ENCODE peak calls at places on chromosomes 1 and 21, in six cellular contexts. J, P, G, E, X and Q are unnamed samples.
A peak's percentile ranks its signal among the peaks of the same experiment; 100 is the strongest.

GRCh38 chr1:156497743-156498446 is 2.7 kb downstream of the MEF2D start:
- DNase-seq in J (peak; percentile 49), P (peak; percentile 48), G (no peak), E (peak; percentile 64), X (no peak), Q (no peak)

GRCh38 chr1:32771561-32772280 is 45.4 kb downstream of the YARS1 start:
- DNase-seq in J (no peak), P (peak; percentile 57), G (no peak), E (no peak), X (no peak), Q (no peak)

GRCh38 chr1:186498695-186499389 is 37.9 kb upstream of the PDC start:
- DNase-seq in J (no peak), P (no peak), G (no peak), E (no peak), X (no peak), Q (no peak)

GRCh38 chr1:32138965-32139364 is 31.1 kb downstream of the KPNA6 start:
- DNase-seq in J (no peak), P (no peak), G (no peak), E (no peak), X (peak; percentile 80), Q (no peak)

GRCh38 chr1:26349886-26350244 is 4.1 kb downstream of the CRYBG2 start:
- DNase-seq in J (no peak), P (no peak), G (no peak), E (no peak), X (no peak), Q (no peak)

GRCh38 chr1:227987181-227987580 is 19.6 kb upstream of the WNT3A start:
- DNase-seq in J (no peak), P (no peak), G (no peak), E (no peak), X (no peak), Q (no peak)

GRCh38 chr1:155012052-155012546 is 9.5 kb downstream of the ZBTB7B start:
- DNase-seq in J (peak; percentile 66), P (peak; percentile 82), G (no peak), E (peak; percentile 86), X (no peak), Q (peak; percentile 69)

GRCh38 chr1:214259353-214259982 is 21.5 kb upstream of the SMYD2 start:
- DNase-seq in J (no peak), P (no peak), G (no peak), E (no peak), X (no peak), Q (no peak)

GRCh38 chr21:42115136-42115683 is 44.1 kb downstream of the UMODL1 start:
- DNase-seq in J (no peak), P (no peak), G (no peak), E (no peak), X (no peak), Q (no peak)

GRCh38 chr1:84539972-84540371 is 33.6 kb upstream of the GNG5 start:
- DNase-seq in J (no peak), P (no peak), G (no peak), E (no peak), X (no peak), Q (no peak)

DNA sequence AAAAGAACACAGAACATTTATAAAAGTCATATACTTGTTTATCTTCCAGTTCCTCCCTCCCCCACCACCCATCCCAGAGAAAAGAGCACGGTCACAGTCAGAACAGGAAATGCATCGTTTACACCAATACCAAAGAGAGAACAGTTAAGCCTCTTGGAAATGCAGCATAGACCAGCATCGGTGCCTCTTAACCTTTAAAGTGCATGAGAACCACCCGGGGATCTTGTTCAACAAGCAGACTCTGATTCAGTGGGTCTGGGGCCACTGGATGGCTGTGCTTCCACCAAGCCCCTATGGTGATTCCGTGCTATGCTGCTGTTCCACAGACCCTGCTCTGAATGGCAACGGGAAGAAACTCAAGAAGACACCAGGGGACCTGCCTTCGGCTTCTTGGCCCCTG is 19.2 kb downstream of the FAM89A start:
- DNase-seq in J (no peak), P (no peak), G (no peak), E (no peak), X (no peak), Q (peak; percentile 23)
- H3K27ac ChIP-seq in J (peak overlapping the region; percentile 58), P (no peak overlapping the region), G (no peak overlapping the region), E (no peak overlapping the region), X (no peak overlapping the region), Q (no peak overlapping the region)

DNA sequence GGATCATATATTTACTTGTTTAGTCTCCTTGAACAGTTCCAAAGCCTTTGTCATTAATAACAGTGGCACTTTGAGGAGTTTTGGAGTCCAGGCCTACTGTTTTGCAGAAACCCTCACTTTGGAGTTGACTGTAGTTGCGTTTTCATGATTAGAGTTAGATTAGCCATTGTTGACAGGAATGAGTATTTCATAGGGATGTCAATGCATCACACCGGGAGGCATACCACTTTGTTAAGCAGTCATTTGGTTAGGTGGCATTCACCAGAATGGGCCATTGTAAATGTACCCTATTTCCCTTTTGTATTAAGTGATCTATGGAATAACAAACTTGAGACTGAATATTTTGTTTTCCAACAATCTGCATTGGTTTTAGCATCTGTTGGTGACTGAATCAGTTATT is 11.8 kb downstream of the MRPS6 start:
- DNase-seq in J (no peak), P (no peak), G (no peak), E (no peak), X (no peak), Q (no peak)
- H3K36me3 ChIP-seq in J (no peaks in the 10 kb centered on the region), P (no peaks in the 10 kb centered on the region), G (no peaks in the 10 kb centered on the region), E (no peaks in the 10 kb centered on the region), X (peaks cover 6% of the 10 kb centered on the region), Q (no peaks in the 10 kb centered on the region)

DNA sequence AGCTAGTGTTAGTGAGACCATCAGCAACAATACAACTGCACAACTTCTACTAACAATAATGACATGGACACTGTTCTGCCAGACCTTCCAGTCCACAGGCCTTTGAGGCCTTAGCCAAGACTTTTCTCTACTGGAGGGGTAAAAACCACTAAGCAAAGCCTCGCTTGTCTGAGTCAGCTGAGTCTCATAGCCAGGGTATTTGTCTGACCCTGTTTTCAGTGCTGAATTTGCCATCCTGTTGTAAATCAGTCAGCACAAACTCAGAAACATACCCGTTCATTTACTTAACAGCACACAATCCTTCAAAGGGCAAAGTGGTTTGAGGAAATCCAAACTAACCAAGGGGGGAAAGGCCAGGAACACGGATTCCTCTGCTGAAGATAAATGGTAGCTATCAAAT is 537.8 kb downstream of the SMYD3 start:
- DNase-seq in J (no peak), P (no peak), G (no peak), E (no peak), X (peak; percentile 42), Q (peak; percentile 68)
- H3K9me3 ChIP-seq in J (no peaks in the 10 kb centered on the region), P (no peaks in the 10 kb centered on the region), G (no peaks in the 10 kb centered on the region), E (no peaks in the 10 kb centered on the region), X (no peaks in the 10 kb centered on the region), Q (no peaks in the 10 kb centered on the region)

GRCh38 chr1:210910020-210910575 is 223.8 kb downstream of the KCNH1 start:
- DNase-seq in J (no peak), P (no peak), G (no peak), E (no peak), X (no peak), Q (no peak)

GRCh38 chr1:210912752-210913151 is 221.2 kb downstream of the KCNH1 start:
- DNase-seq in J (no peak), P (no peak), G (no peak), E (no peak), X (no peak), Q (no peak)

GRCh38 chr1:210905944-210906453 is 227.9 kb downstream of the KCNH1 start:
- DNase-seq in J (peak; percentile 8), P (no peak), G (no peak), E (no peak), X (no peak), Q (no peak)

GRCh38 chr1:210907406-210907805 is 226.5 kb downstream of the KCNH1 start:
- DNase-seq in J (no peak), P (no peak), G (no peak), E (no peak), X (no peak), Q (no peak)

GRCh38 chr1:210908257-210908656 is 225.7 kb downstream of the KCNH1 start:
- DNase-seq in J (no peak), P (no peak), G (no peak), E (no peak), X (no peak), Q (no peak)
- H3K27ac ChIP-seq in J (no peak overlapping the region), P (no peak overlapping the region), G (no peak overlapping the region), E (no peak overlapping the region), X (no peak overlapping the region), Q (no peak overlapping the region)

DNA sequence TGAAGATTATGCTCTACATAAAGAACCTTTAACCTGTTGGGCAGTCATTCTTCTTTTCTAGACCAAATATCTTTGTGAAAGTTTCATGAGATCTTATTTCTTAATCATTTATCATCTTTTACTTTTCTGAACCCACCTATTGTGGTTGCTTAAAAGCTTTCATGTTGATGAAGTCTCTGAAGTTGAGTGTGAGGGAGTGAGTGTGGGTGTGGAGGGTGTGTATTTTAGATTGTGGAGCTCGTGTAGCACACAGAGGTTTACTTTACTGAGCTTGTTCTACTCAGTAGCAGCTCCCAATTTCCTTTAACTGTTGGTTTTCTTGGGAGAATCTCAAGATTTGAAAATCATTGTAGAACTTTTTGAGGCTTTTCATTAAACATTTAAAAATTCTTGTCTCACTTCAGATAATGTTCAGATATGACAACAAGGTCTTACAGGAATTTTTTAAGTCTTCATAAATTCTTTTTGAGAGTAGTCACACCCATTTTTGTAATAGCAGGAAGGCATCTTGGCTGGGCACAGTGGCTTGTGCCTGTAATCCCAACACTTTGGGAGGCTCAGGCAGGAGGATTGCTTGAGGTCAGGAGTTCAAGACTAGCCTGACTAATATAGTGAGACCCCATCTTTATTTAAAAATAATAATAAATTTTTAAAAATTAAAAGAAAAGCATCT is 17.0 kb downstream of the SRRM1 start:
- DNase-seq in J (no peak), P (no peak), G (no peak), E (no peak), X (no peak), Q (peak; percentile 30)
- H3K36me3 ChIP-seq in J (peaks cover 100% of the 10 kb centered on the region), P (no peaks in the 10 kb centered on the region), G (peaks cover 41% of the 10 kb centered on the region), E (peaks cover 97% of the 10 kb centered on the region), X (peaks cover 79% of the 10 kb centered on the region), Q (peaks cover 95% of the 10 kb centered on the region)

DNA sequence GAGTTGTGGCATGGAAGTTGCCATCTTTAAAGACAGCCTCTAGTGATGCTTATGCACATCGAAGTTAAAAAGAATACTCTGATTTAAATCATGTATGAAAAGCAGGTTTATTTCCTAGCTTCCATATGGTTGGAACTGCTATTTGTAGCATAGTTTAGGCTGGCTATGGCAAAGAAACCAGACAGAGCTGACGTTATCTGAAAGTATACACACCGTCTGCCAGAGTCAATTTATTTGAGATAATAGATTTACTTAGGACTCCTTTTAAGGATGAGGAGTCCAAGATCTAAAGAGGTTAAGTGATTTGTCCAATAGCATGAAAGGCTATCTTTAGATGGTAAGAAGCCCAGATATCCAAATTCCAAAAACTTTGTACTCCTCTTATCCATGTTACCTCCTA is 536.9 kb upstream of the ADGRL4 start:
- DNase-seq in J (no peak), P (no peak), G (no peak), E (no peak), X (no peak), Q (no peak)
- H3K9me3 ChIP-seq in J (no peaks in the 10 kb centered on the region), P (no peaks in the 10 kb centered on the region), G (no peaks in the 10 kb centered on the region), E (no peaks in the 10 kb centered on the region), X (no peaks in the 10 kb centered on the region), Q (no peaks in the 10 kb centered on the region)